ENCODE peak calls at places on chromosomes 5 and 9, in nine cellular contexts. N, W, Z, C, J, U, D, B and H are unnamed samples.

GRCh38 chr5:118548761-118549160 is 439.6 kb downstream of the DTWD2 start:
- DNase-seq in W (no peak), D (no peak), U (peak; percentile 85), Z (no peak), N (no peak), J (peak; percentile 57), B (peak; percentile 40), C (no peak), H (no peak)

GRCh38 chr5:173625261-173625660 is 8.8 kb upstream of the BOD1 start:
- DNase-seq in U (no peak), J (no peak), B (no peak), W (no peak), N (no peak), Z (no peak), D (no peak), C (no peak), H (no peak)

GRCh38 chr5:103234239-103234975 is 24.2 kb upstream of the MACIR start:
- DNase-seq in Z (peak; percentile 15), W (no peak), B (peak; percentile 69), U (no peak), N (no peak), D (no peak), J (peak; percentile 22), C (no peak), H (no peak)

GRCh38 chr9:71783120-71783523 is 14.8 kb upstream of the CEMIP2 start:
- DNase-seq in B (no peak), Z (peak; percentile 63), C (peak; percentile 69), N (peak; percentile 36), U (peak; percentile 51), D (no peak), W (no peak), J (no peak), H (no peak)

GRCh38 chr5:56585973-56586740 is 229.2 kb upstream of the MAP3K1 start:
- DNase-seq in Z (no peak), C (no peak), N (no peak), B (no peak), J (no peak), W (peak; percentile 65), U (no peak), D (peak; percentile 78), H (peak; percentile 80)

GRCh38 chr9:125428060-125428481 is 166.4 kb downstream of the GAPVD1 start:
- DNase-seq in N (peak; percentile 73), U (peak; percentile 38), B (peak; percentile 13), W (no peak), Z (peak; percentile 12), J (no peak), D (peak; percentile 33), C (peak; percentile 25), H (no peak)

GRCh38 chr5:115336964-115337363 is 40.5 kb upstream of the CCDC112 start:
- DNase-seq in C (no peak), B (no peak), J (no peak), Z (no peak), D (no peak), N (no peak), U (no peak), W (no peak), H (no peak)

GRCh38 chr9:105359899-105360298 is 87.9 kb upstream of the FSD1L start:
- DNase-seq in B (peak; percentile 94), W (no peak), J (peak; percentile 1), N (peak; percentile 8), D (no peak), Z (peak; percentile 59), U (no peak), C (no peak), H (no peak)

GRCh38 chr5:68110264-68110663 is 105.3 kb upstream of the PIK3R1 start:
- DNase-seq in W (no peak), N (no peak), J (no peak), D (no peak), B (no peak), Z (no peak), C (no peak), U (no peak), H (no peak)

GRCh38 chr9:87342743-87343142 is 154.9 kb upstream of the DAPK1 start:
- DNase-seq in W (peak; percentile 85), D (peak; percentile 64), N (no peak), Z (no peak), C (no peak), J (no peak), B (peak; percentile 82), U (peak; percentile 54), H (no peak)

GRCh38 chr9:91445135-91445534 is 21.5 kb upstream of the NFIL3 start:
- DNase-seq in W (no peak), D (no peak), N (no peak), C (no peak), U (no peak), Z (no peak), B (no peak), J (no peak), H (no peak)

GRCh38 chr5:39447059-39447458 is 22.3 kb upstream of the DAB2 start:
- DNase-seq in Z (no peak), U (peak; percentile 8), C (no peak), J (no peak), B (no peak), N (no peak), W (no peak), D (no peak), H (no peak)

GRCh38 chr5:74452851-74453250 is 187.7 kb downstream of the ENC1 start:
- DNase-seq in Z (no peak), D (no peak), J (no peak), U (no peak), W (no peak), B (no peak), N (no peak), C (no peak), H (no peak)

GRCh38 chr5:6592611-6593010 is 40.2 kb downstream of the NSUN2 start:
- DNase-seq in B (peak; percentile 14), U (peak; percentile 42), N (no peak), D (no peak), C (no peak), W (no peak), Z (peak; percentile 42), J (no peak), H (no peak)

GRCh38 chr5:133319905-133320520 is 268.2 kb downstream of the HSPA4 start:
- DNase-seq in W (no peak), D (no peak), C (no peak), B (no peak), Z (peak; percentile 6), N (no peak), U (peak; percentile 36), J (no peak), H (no peak)

GRCh38 chr5:119743927-119744326 is 114.6 kb downstream of the FAM170A start:
- DNase-seq in D (no peak), Z (peak; percentile 51), U (peak; percentile 89), J (no peak), B (peak; percentile 54), N (peak; percentile 42), C (peak; percentile 9), W (no peak), H (no peak)